ENCODE peak calls at places on chromosomes 6 and 20, in four cellular contexts. One of them, this sample, is unnamed.
A peak's percentile ranks its signal among the peaks of the same experiment; 100 is the strongest.

GRCh38 chr20:62047666-62048345 is 17.9 kb downstream of the TAF4 start:
- DNase-seq in glutamatergic neuron: no peak
- DNase-seq in omental fat pad: no peak
- DNase-seq in Panc1: no peak
- DNase-seq in this sample: no peak

GRCh38 chr6:112622036-112622435 is 274.9 kb downstream of the RFPL4B start:
- DNase-seq in Panc1: no peak
- DNase-seq in omental fat pad: no peak
- DNase-seq in glutamatergic neuron: no peak
- DNase-seq in this sample: no peak

GRCh38 chr6:11459002-11459658 is 78.4 kb upstream of the TMEM170B start:
- DNase-seq in Panc1: no peak
- DNase-seq in omental fat pad: no peak
- DNase-seq in glutamatergic neuron: no peak
- DNase-seq in this sample: no peak

GRCh38 chr6:12602951-12603710 is 113.4 kb upstream of the PHACTR1 start:
- DNase-seq in Panc1: peak; percentile 45
- DNase-seq in omental fat pad: no peak
- DNase-seq in glutamatergic neuron: no peak
- DNase-seq in this sample: no peak

GRCh38 chr20:63782051-63782471 is 42.5 kb downstream of the SLC2A4RG start:
- DNase-seq in omental fat pad: no peak
- DNase-seq in glutamatergic neuron: no peak
- DNase-seq in Panc1: no peak
- DNase-seq in this sample: no peak

GRCh38 chr6:107819217-107819616 is 4.9 kb downstream of the SCML4 start:
- DNase-seq in glutamatergic neuron: no peak
- DNase-seq in omental fat pad: no peak
- DNase-seq in Panc1: no peak
- DNase-seq in this sample: no peak

GRCh38 chr20:48716086-48716485 is 111.7 kb downstream of the PREX1 start:
- DNase-seq in omental fat pad: no peak
- DNase-seq in glutamatergic neuron: no peak
- DNase-seq in Panc1: no peak
- DNase-seq in this sample: no peak

GRCh38 chr6:109795994-109796555 is 105.0 kb downstream of the FIG4 start:
- DNase-seq in omental fat pad: no peak
- DNase-seq in glutamatergic neuron: no peak
- DNase-seq in Panc1: no peak
- DNase-seq in this sample: no peak

GRCh38 chr6:132199343-132199742 is 201.9 kb downstream of the MOXD1 start:
- DNase-seq in omental fat pad: no peak
- DNase-seq in glutamatergic neuron: no peak
- DNase-seq in Panc1: no peak
- DNase-seq in this sample: no peak

GRCh38 chr20:44166477-44166876 is 20.5 kb downstream of the JPH2 start:
- DNase-seq in omental fat pad: no peak
- DNase-seq in glutamatergic neuron: peak; percentile 35
- DNase-seq in Panc1: no peak
- DNase-seq in this sample: no peak

GRCh38 chr6:14270925-14271791 is 153.6 kb downstream of the CD83 start:
- DNase-seq in Panc1: no peak
- DNase-seq in omental fat pad: no peak
- DNase-seq in glutamatergic neuron: no peak
- DNase-seq in this sample: no peak

GRCh38 chr6:161038229-161039003 is 46.8 kb downstream of the MAP3K4 start:
- DNase-seq in omental fat pad: no peak
- DNase-seq in glutamatergic neuron: no peak
- DNase-seq in Panc1: peak; percentile 42
- DNase-seq in this sample: no peak

GRCh38 chr6:14676084-14676483 is 558.5 kb downstream of the CD83 start:
- DNase-seq in Panc1: no peak
- DNase-seq in omental fat pad: no peak
- DNase-seq in glutamatergic neuron: no peak
- DNase-seq in this sample: no peak

GRCh38 chr6:311679-312220 is 19.5 kb downstream of the DUSP22 start:
- DNase-seq in glutamatergic neuron: no peak
- DNase-seq in omental fat pad: no peak
- DNase-seq in Panc1: no peak
- DNase-seq in this sample: no peak

GRCh38 chr6:19180348-19181073 is 656.7 kb upstream of the ID4 start:
- DNase-seq in glutamatergic neuron: no peak
- DNase-seq in omental fat pad: no peak
- DNase-seq in Panc1: no peak
- DNase-seq in this sample: no peak

GRCh38 chr6:136994782-136995181 is 50.0 kb downstream of the IL20RA start:
- DNase-seq in omental fat pad: no peak
- DNase-seq in glutamatergic neuron: no peak
- DNase-seq in Panc1: no peak
- DNase-seq in this sample: no peak

GRCh38 chr20:19129976-19130612 is 82.3 kb upstream of the SLC24A3 start:
- DNase-seq in omental fat pad: no peak
- DNase-seq in glutamatergic neuron: no peak
- DNase-seq in Panc1: no peak
- DNase-seq in this sample: no peak

GRCh38 chr20:51365670-51366069 is 176.8 kb downstream of the NFATC2 start:
- DNase-seq in glutamatergic neuron: no peak
- DNase-seq in omental fat pad: no peak
- DNase-seq in Panc1: no peak
- DNase-seq in this sample: no peak

GRCh38 chr20:63411898-63412631 is 50.9 kb upstream of the CHRNA4 start:
- DNase-seq in Panc1: no peak
- DNase-seq in glutamatergic neuron: no peak
- DNase-seq in omental fat pad: no peak
- DNase-seq in this sample: no peak

GRCh38 chr6:158817298-158818007 is 1.7 kb downstream of the EZR start:
- DNase-seq in Panc1: no peak
- DNase-seq in omental fat pad: no peak
- DNase-seq in glutamatergic neuron: peak; percentile 55
- DNase-seq in this sample: no peak

GRCh38 chr6:16751251-16751946 is 9.9 kb downstream of the ATXN1 start:
- DNase-seq in Panc1: no peak
- DNase-seq in omental fat pad: no peak
- DNase-seq in glutamatergic neuron: no peak
- DNase-seq in this sample: no peak

GRCh38 chr6:143804835-143805239 is 38.3 kb upstream of the LTV1 start:
- DNase-seq in glutamatergic neuron: no peak
- DNase-seq in Panc1: no peak
- DNase-seq in omental fat pad: no peak
- DNase-seq in this sample: no peak

GRCh38 chr6:122376246-122376645 is 23.2 kb upstream of the HSF2 start:
- DNase-seq in omental fat pad: no peak
- DNase-seq in glutamatergic neuron: no peak
- DNase-seq in Panc1: no peak
- DNase-seq in this sample: no peak

GRCh38 chr6:167661456-167662103 is 165.1 kb upstream of the AFDN start:
- DNase-seq in glutamatergic neuron: no peak
- DNase-seq in Panc1: no peak
- DNase-seq in omental fat pad: no peak
- DNase-seq in this sample: no peak

GRCh38 chr20:7090753-7091310 is 323.3 kb downstream of the BMP2 start:
- DNase-seq in omental fat pad: no peak
- DNase-seq in Panc1: no peak
- DNase-seq in glutamatergic neuron: no peak
- DNase-seq in this sample: no peak

GRCh38 chr6:105402090-105402980 is 547 bp downstream of the PREP start:
- DNase-seq in omental fat pad: no peak
- DNase-seq in glutamatergic neuron: no peak
- DNase-seq in Panc1: no peak
- DNase-seq in this sample: no peak

GRCh38 chr6:33576668-33577067 is 3.4 kb downstream of the BAK1 start:
- DNase-seq in omental fat pad: no peak
- DNase-seq in glutamatergic neuron: no peak
- DNase-seq in Panc1: no peak
- DNase-seq in this sample: no peak

GRCh38 chr6:23027281-23027680 is 457.9 kb downstream of the HDGFL1 start:
- DNase-seq in glutamatergic neuron: no peak
- DNase-seq in Panc1: no peak
- DNase-seq in omental fat pad: no peak
- DNase-seq in this sample: no peak

GRCh38 chr6:105566503-105566902 is 163.6 kb upstream of the PREP start:
- DNase-seq in omental fat pad: no peak
- DNase-seq in Panc1: no peak
- DNase-seq in glutamatergic neuron: no peak
- DNase-seq in this sample: no peak

GRCh38 chr20:8401491-8401890 is 269.4 kb downstream of the PLCB1 start:
- DNase-seq in omental fat pad: no peak
- DNase-seq in Panc1: no peak
- DNase-seq in glutamatergic neuron: no peak
- DNase-seq in this sample: no peak

GRCh38 chr6:158706369-158706982 is 56.6 kb downstream of the SYTL3 start:
- DNase-seq in glutamatergic neuron: peak; percentile 67
- DNase-seq in Panc1: no peak
- DNase-seq in omental fat pad: no peak
- DNase-seq in this sample: no peak

GRCh38 chr6:40912158-40912946 is 126.7 kb downstream of the UNC5CL start:
- DNase-seq in Panc1: peak; percentile 32
- DNase-seq in glutamatergic neuron: peak; percentile 64
- DNase-seq in omental fat pad: no peak
- DNase-seq in this sample: peak; percentile 23

GRCh38 chr6:34308483-34308882 is 59.7 kb upstream of the SMIM29 start:
- DNase-seq in omental fat pad: no peak
- DNase-seq in glutamatergic neuron: no peak
- DNase-seq in Panc1: no peak
- DNase-seq in this sample: no peak

GRCh38 chr6:32047855-32048766 is 9.9 kb downstream of the CYP21A2 start:
- DNase-seq in Panc1: peak; percentile 27
- DNase-seq in glutamatergic neuron: peak; percentile 80
- DNase-seq in omental fat pad: peak; percentile 76
- DNase-seq in this sample: no peak

GRCh38 chr20:49140834-49141233 is 47.3 kb downstream of the STAU1 start:
- DNase-seq in omental fat pad: no peak
- DNase-seq in Panc1: no peak
- DNase-seq in glutamatergic neuron: no peak
- DNase-seq in this sample: no peak

GRCh38 chr6:30615219-30615957 is 1.7 kb downstream of the PPP1R10 start:
- DNase-seq in omental fat pad: no peak
- DNase-seq in glutamatergic neuron: peak; percentile 50
- DNase-seq in Panc1: no peak
- DNase-seq in this sample: no peak

GRCh38 chr6:109644131-109644530 is 46.9 kb downstream of the AK9 start:
- DNase-seq in Panc1: no peak
- DNase-seq in omental fat pad: no peak
- DNase-seq in glutamatergic neuron: no peak
- DNase-seq in this sample: no peak

DNA sequence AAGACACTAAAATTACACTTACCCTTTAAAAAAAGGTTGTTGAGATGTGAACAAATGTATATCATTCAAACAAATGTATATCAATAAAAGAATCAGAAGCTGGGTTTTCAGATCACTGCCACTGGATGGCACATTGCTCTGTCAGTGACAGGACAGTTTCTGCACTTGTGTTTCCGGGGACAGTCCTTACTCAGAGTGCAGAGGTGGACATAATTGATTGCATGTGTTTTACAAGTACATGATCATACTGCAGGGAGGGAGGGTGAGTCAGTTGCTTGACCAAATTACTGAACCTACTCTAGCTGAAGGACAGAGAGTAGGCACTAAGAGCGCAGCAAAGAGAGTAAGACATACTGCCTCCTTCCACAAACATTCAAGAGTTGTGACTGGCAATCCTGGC is 302.3 kb downstream of the TENT5A start:
- DNase-seq in glutamatergic neuron: no peak
- DNase-seq in Panc1: no peak
- DNase-seq in omental fat pad: no peak
- DNase-seq in this sample: no peak
- TF ChIP-seq CTCF in glutamatergic neuron: no peak
- TF ChIP-seq CTCF in Panc1: no peak
- TF ChIP-seq CTCF in omental fat pad: no peak
- TF ChIP-seq CTCF in this sample: no peak

GRCh38 chr6:135817035-135817434 is 34.5 kb upstream of the PDE7B start:
- DNase-seq in glutamatergic neuron: no peak
- DNase-seq in Panc1: no peak
- DNase-seq in omental fat pad: no peak
- DNase-seq in this sample: no peak
- TF ChIP-seq CTCF in glutamatergic neuron: no peak
- TF ChIP-seq CTCF in Panc1: no peak
- TF ChIP-seq CTCF in omental fat pad: no peak
- TF ChIP-seq CTCF in this sample: no peak

DNA sequence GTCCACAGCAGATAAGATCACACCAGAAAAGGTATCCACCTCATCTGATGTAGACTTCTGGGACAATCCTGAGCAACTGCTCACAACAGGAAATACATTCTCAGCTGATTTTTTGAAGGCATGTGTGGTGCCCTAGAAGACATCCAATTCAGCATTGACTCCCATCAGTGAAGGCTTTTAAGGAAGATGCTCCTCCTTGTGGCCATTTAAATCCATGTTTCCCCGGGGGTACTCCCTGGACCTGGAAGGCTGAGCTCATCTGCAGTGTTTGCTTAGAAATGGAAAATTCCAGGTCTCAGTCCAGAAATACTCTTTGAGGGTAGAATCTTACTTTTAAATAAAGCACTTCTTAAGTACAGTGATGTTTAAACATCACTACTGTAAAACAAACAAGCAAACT is 195.5 kb upstream of the PDE10A start:
- DNase-seq in Panc1: no peak
- DNase-seq in glutamatergic neuron: no peak
- DNase-seq in omental fat pad: no peak
- DNase-seq in this sample: no peak
- TF ChIP-seq CTCF in Panc1: peak; percentile 46
- TF ChIP-seq CTCF in glutamatergic neuron: peak; percentile 43
- TF ChIP-seq CTCF in omental fat pad: no peak
- TF ChIP-seq CTCF in this sample: no peak

DNA sequence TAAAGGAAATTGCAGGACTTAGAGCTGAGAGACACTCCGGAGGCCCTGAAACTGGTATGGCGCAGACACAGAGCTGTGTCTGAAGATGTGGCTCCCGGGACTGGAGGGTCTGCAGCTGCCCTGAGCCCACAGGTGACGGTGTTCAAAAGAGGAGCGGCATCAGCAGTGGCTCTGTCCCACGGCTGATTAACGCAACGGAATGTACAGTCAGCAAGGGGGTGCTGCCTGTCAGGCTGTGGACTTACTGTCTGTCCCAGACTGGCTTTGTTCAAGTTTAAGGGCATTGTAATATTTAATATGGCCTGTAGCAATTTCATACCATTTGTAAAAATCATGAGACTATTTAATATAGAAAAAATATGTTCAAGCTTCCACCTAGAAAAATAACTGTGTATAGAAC is 228.0 kb upstream of the TAB2 start:
- DNase-seq in Panc1: no peak
- DNase-seq in glutamatergic neuron: no peak
- DNase-seq in omental fat pad: no peak
- DNase-seq in this sample: no peak
- TF ChIP-seq CTCF in Panc1: peak; percentile 11
- TF ChIP-seq CTCF in glutamatergic neuron: no peak
- TF ChIP-seq CTCF in omental fat pad: no peak
- TF ChIP-seq CTCF in this sample: no peak

This sample was measured in D721Med.